ENCODE peak calls at places on chromosomes 5 and 9, in four cellular contexts. R is AG04450, V is GM20000, M is ovary. E is an unnamed sample.

GRCh38 chr5:135388860-135389435 is 10.1 kb downstream of the MACROH2A1 start:
- DNase-seq in R (no peak), V (no peak), M (no peak), E (no peak)

GRCh38 chr9:138098116-138098907 is 220.7 kb downstream of the CACNA1B start:
- DNase-seq in R (no peak), V (peak), M (no peak), E (no peak)

GRCh38 chr9:97868859-97869258 is 15.8 kb downstream of the FOXE1 start:
- DNase-seq in R (no peak), V (no peak), M (no peak), E (no peak)

GRCh38 chr5:171450423-171451246 is 31.2 kb downstream of the FGF18 start:
- DNase-seq in R (peak), V (no peak), M (peak), E (no peak)

GRCh38 chr9:109966643-109967368 is 186.8 kb downstream of the PALM2AKAP2 start:
- DNase-seq in R (no peak), V (peak), M (no peak), E (no peak)

GRCh38 chr5:133427121-133427777 is 185.1 kb downstream of the FSTL4 start:
- DNase-seq in R (no peak), V (no peak), M (no peak), E (no peak)

GRCh38 chr9:133252301-133252776 is 22.7 kb downstream of the ABO start:
- DNase-seq in R (no peak), V (no peak), M (no peak), E (no peak)

GRCh38 chr5:39100851-39101396 is 26.7 kb upstream of the RICTOR start:
- DNase-seq in R (peak), V (no peak), M (no peak), E (no peak)

GRCh38 chr5:1840741-1841521 is 39.7 kb downstream of the NDUFS6 start:
- DNase-seq in R (no peak), V (no peak), M (no peak), E (no peak)

GRCh38 chr9:97563458-97564135 is 62.1 kb downstream of the TMOD1 start:
- DNase-seq in R (no peak), V (no peak), M (peak), E (no peak)

GRCh38 chr5:67361932-67362729 is 165.5 kb upstream of the CD180 start:
- DNase-seq in R (no peak), V (no peak), M (no peak), E (no peak)

GRCh38 chr5:139835656-139836055 is 40.0 kb downstream of the PSD2 start:
- DNase-seq in R (no peak), V (no peak), M (no peak), E (no peak)

GRCh38 chr9:93683331-93684134 is 107.1 kb downstream of the PHF2 start:
- DNase-seq in R (no peak), V (no peak), M (no peak), E (no peak)

GRCh38 chr5:149822310-149822709 is 92.2 kb downstream of the PPARGC1B start:
- DNase-seq in R (no peak), V (no peak), M (no peak), E (no peak)

GRCh38 chr5:150340614-150341265 is 16.8 kb upstream of the TCOF1 start:
- DNase-seq in R (no peak), V (no peak), M (no peak), E (no peak)

GRCh38 chr5:60842859-60843692 is 993 bp downstream of the ELOVL7 start:
- DNase-seq in R (no peak), V (peak), M (no peak), E (no peak)

GRCh38 chr5:60846298-60846697 is 2.2 kb upstream of the ELOVL7 start:
- DNase-seq in R (no peak), V (no peak), M (no peak), E (no peak)

GRCh38 chr5:60841361-60841760 is 2.7 kb downstream of the ELOVL7 start:
- DNase-seq in R (no peak), V (no peak), M (no peak), E (no peak)

GRCh38 chr5:60844429-60844890 is 391 bp upstream of the ELOVL7 start:
- DNase-seq in R (no peak), V (no peak), M (no peak), E (no peak)

GRCh38 chr5:60843693-60844428 is at the start of gene ELOVL7:
- DNase-seq in R (no peak), V (peak), M (no peak), E (peak)
- TF ChIP-seq CTCF in R (peak), V (peak), M (no peak), E (peak)

GRCh38 chr9:38131729-38132128 is 62.7 kb upstream of the SHB start:
- DNase-seq in R (no peak), V (no peak), M (no peak), E (no peak)
- TF ChIP-seq CTCF in R (no peak), V (no peak), M (no peak), E (no peak)

DNA sequence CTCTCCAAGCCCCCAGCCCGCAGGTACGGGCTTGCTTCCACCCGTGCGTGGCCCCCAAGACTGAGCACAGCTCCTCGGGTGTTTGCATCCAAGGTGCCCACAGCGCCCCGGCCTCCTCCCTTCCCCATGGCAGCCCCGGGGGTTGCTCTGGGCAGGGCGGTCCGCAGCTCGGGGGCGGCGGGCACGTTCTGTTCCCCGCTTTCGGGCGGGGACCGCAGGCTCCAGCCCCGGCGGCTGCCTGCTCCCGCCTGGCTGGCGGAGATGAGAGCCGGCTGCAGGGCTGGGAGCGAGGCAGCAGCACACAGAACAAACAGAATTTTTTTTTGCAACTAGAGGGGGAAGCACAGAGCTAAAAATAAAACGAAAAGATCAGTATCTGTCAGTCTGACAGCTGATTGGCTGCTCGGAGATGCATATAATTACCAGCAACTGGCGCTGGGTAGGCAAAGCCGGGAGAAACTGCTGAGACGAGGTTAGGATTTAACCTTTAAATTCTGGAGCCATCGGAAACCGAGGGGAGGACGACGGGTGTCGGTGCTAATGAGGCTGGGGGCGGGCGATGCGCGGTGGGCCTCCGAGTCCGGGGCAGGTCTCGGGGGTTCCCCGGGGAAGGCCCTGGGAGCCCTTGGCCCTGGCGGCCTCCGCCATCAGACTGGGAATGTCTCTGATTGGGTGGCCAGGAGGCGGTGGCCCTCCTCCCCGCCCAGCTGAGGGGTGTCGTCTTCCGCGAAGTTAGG is 142.7 kb upstream of the IER5L start:
- DNase-seq in R (peak), V (peak), M (peak), E (peak)
- TF ChIP-seq CTCF in R (peak), V (no peak), M (no peak), E (no peak)

DNA sequence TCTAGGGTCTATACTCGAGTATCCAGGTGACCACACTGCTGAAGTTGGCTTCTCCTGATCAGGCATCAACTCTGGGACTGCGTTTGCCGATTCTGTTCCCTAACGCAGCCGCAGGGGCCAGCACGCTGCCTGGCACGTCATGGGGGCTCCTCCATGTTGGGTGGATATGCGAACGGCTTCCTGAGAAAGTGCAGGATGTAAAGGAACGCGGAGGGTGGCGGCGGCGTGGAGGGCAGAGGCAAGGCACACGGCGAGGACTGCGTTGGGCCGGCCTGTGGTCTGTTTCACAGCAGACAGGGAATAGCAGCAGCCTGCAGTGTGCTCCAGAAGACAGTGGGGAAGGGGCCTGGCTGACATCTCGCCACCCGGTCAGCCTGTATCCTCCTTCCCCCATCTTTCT is 3.8 kb downstream of the LCN10 start:
- DNase-seq in R (no peak), V (no peak), M (no peak), E (no peak)
- TF ChIP-seq CTCF in R (no peak), V (no peak), M (no peak), E (no peak)

GRCh38 chr9:68705636-68706578 is 867 bp downstream of the PIP5K1B start:
- DNase-seq in R (no peak), V (peak), M (no peak), E (peak)
- TF ChIP-seq CTCF in R (no peak), V (no peak), M (no peak), E (peak)